ENCODE peak calls at places on chromosomes 6 and 20, in ten cellular contexts. M is NCI-H82; D is NCI-H1092 treated with DMSO at 0.1 percent for 48 hours; F is nephron progenitor cell; E is NCI-H510A treated with DMSO at 0.1 percent for 48 hours; I is stimulated activated naive CD4-positive, alpha-beta T cell; O is progenitor cell of endocrine pancreas; T is NCI-H2081; L is dermis microvascular lymphatic vessel endothelial cell; Z is GM06990. N is an unnamed sample.

GRCh38 chr20:51563597-51564332 is 21.2 kb upstream of the NFATC2 start:
- DNase-seq in M (peak), D (peak), F (peak), E (peak), I (no peak), O (no peak), T (no peak), L (peak), Z (no peak), N (peak)

GRCh38 chr6:45713981-45714685 is 301.5 kb downstream of the CLIC5 start:
- DNase-seq in M (no peak), D (no peak), F (no peak), E (no peak), I (no peak), O (no peak), T (no peak), L (no peak), Z (no peak), N (no peak)

GRCh38 chr6:52330470-52330869 is 31.5 kb upstream of the PAQR8 start:
- DNase-seq in M (no peak), D (no peak), F (no peak), E (peak), I (no peak), O (no peak), T (no peak), L (no peak), Z (no peak), N (no peak)

GRCh38 chr6:166533205-166533824 is 53.2 kb downstream of the RAMACL start:
- DNase-seq in M (no peak), D (no peak), F (no peak), E (peak), I (no peak), O (no peak), T (no peak), L (no peak), Z (no peak), N (no peak)

GRCh38 chr6:87742106-87742505 is 40.1 kb upstream of the AKIRIN2 start:
- DNase-seq in M (no peak), D (no peak), F (no peak), E (no peak), I (peak), O (no peak), T (no peak), L (no peak), Z (peak), N (no peak)

GRCh38 chr6:45461486-45461885 is 83.8 kb upstream of the SUPT3H start:
- DNase-seq in M (no peak), D (no peak), F (no peak), E (no peak), I (no peak), O (no peak), T (no peak), L (no peak), Z (no peak), N (no peak)

GRCh38 chr6:53282741-53283140 is 66.0 kb downstream of the ELOVL5 start:
- DNase-seq in M (no peak), D (no peak), F (no peak), E (no peak), I (no peak), O (no peak), T (no peak), L (peak), Z (no peak), N (no peak)

GRCh38 chr20:44702776-44703175 is 12.4 kb upstream of the CCN5 start:
- DNase-seq in M (peak), D (peak), F (peak), E (no peak), I (no peak), O (no peak), T (no peak), L (peak), Z (peak), N (peak)

GRCh38 chr6:168979254-168979653 is 274.4 kb downstream of the THBS2 start:
- DNase-seq in M (no peak), D (no peak), F (no peak), E (no peak), I (no peak), O (no peak), T (no peak), L (no peak), Z (no peak), N (no peak)

GRCh38 chr20:24501764-24502163 is 32.3 kb downstream of the SYNDIG1 start:
- DNase-seq in M (no peak), D (no peak), F (no peak), E (no peak), I (no peak), O (no peak), T (no peak), L (no peak), Z (no peak), N (no peak)

GRCh38 chr6:133761706-133762105 is 127.2 kb upstream of the TCF21 start:
- DNase-seq in M (no peak), D (no peak), F (no peak), E (no peak), I (no peak), O (no peak), T (no peak), L (no peak), Z (no peak), N (no peak)

GRCh38 chr20:60062431-60063336 is 104.5 kb downstream of the CDH26 start:
- DNase-seq in M (peak), D (no peak), F (no peak), E (no peak), I (no peak), O (no peak), T (no peak), L (no peak), Z (no peak), N (no peak)

GRCh38 chr20:50278684-50279531 is 88.3 kb downstream of the CEBPB start:
- DNase-seq in M (no peak), D (no peak), F (no peak), E (no peak), I (no peak), O (no peak), T (no peak), L (no peak), Z (no peak), N (no peak)

GRCh38 chr6:69570126-69570525 is 226.7 kb downstream of the LMBRD1 start:
- DNase-seq in M (no peak), D (no peak), F (no peak), E (no peak), I (no peak), O (no peak), T (no peak), L (no peak), Z (no peak), N (no peak)